ENCODE peak calls at places on chromosome 14, in four cellular contexts. W is HL-60, Q is GM12891, G is GM12878. S is an unnamed sample.

GRCh38 chr14:21098892-21099595 is 589 bp upstream of the ZNF219 start:
- DNase-seq in Q (no peak), G (no peak), W (no peak), S (no peak)

GRCh38 chr14:32635103-32635719 is 303.5 kb upstream of the NPAS3 start:
- DNase-seq in W (no peak), Q (no peak), G (no peak), S (no peak)

GRCh38 chr14:103847954-103848719 is 762 bp upstream of the PPP1R13B start:
- DNase-seq in G (no peak), Q (no peak), W (no peak), S (peak; percentile 66)

GRCh38 chr14:21257395-21258193 is 11.6 kb downstream of the HNRNPC start:
- DNase-seq in W (peak; percentile 40), Q (no peak), G (no peak), S (no peak)

GRCh38 chr14:59836116-59836515 is 34.5 kb downstream of the RTN1 start:
- DNase-seq in Q (no peak), G (no peak), W (no peak), S (no peak)

GRCh38 chr14:77208266-77208978 is 26.8 kb downstream of the TMEM63C start:
- DNase-seq in G (no peak), Q (peak; percentile 44), W (peak; percentile 9), S (peak; percentile 63)

GRCh38 chr14:73749706-73750105 is 35.5 kb upstream of the PNMA1 start:
- DNase-seq in Q (no peak), G (no peak), W (no peak), S (no peak)

GRCh38 chr14:52313903-52314481 is at the start of gene PTGER2:
- DNase-seq in G (no peak), W (peak; percentile 92), Q (peak; percentile 31), S (peak; percentile 71)

GRCh38 chr14:68089146-68089715 is 269.7 kb downstream of the RAD51B start:
- DNase-seq in G (no peak), W (no peak), Q (no peak), S (no peak)

GRCh38 chr14:71166434-71166833 is 259.2 kb downstream of the PCNX1 start:
- DNase-seq in W (no peak), Q (no peak), G (no peak), S (no peak)

GRCh38 chr14:38074091-38074490 is 133.6 kb upstream of the SSTR1 start:
- DNase-seq in G (no peak), Q (no peak), W (no peak), S (no peak)

GRCh38 chr14:80275208-80275850 is 64.0 kb upstream of the DIO2 start:
- DNase-seq in G (no peak), W (no peak), Q (no peak), S (no peak)

GRCh38 chr14:29035129-29035528 is 268.5 kb downstream of the FOXG1 start:
- DNase-seq in Q (no peak), W (no peak), G (no peak), S (no peak)

GRCh38 chr14:53630336-53630735 is 326.3 kb downstream of the BMP4 start:
- DNase-seq in Q (no peak), G (no peak), W (no peak), S (no peak)

GRCh38 chr14:24941719-24942118 is 108.2 kb downstream of the STXBP6 start:
- DNase-seq in G (no peak), W (no peak), Q (no peak), S (no peak)

GRCh38 chr14:22008766-22009165 is 335.1 kb upstream of the OR4E1 start:
- DNase-seq in Q (no peak), W (no peak), G (no peak), S (no peak)

GRCh38 chr14:57692671-57693070 is 173.2 kb downstream of the SLC35F4 start:
- DNase-seq in W (peak; percentile 2), Q (no peak), G (no peak), S (peak; percentile 6)

GRCh38 chr14:70773182-70773862 is 36.0 kb downstream of the MAP3K9 start:
- DNase-seq in W (no peak), Q (no peak), G (no peak), S (no peak)

GRCh38 chr14:105881021-105881930 is 354.9 kb downstream of the TMEM121 start:
- DNase-seq in W (no peak), Q (no peak), G (no peak), S (no peak)

GRCh38 chr14:104230119-104230885 is 91.9 kb downstream of the KIF26A start:
- DNase-seq in Q (no peak), G (no peak), W (no peak), S (no peak)

GRCh38 chr14:52467515-52468266 is 84.6 kb downstream of the TXNDC16 start:
- DNase-seq in Q (no peak), G (no peak), W (no peak), S (no peak)

GRCh38 chr14:49306152-49306751 is 279.9 kb downstream of the RPS29 start:
- DNase-seq in Q (no peak), W (no peak), G (no peak), S (peak; percentile 9)

GRCh38 chr14:101122114-101122854 is 218.8 kb upstream of the RTL1 start:
- DNase-seq in G (no peak), Q (no peak), W (no peak), S (no peak)

GRCh38 chr14:100472094-100472455 is 115.1 kb downstream of the BEGAIN start:
- DNase-seq in G (no peak), Q (no peak), W (no peak), S (no peak)

GRCh38 chr14:22427771-22428228 is 161.2 kb downstream of the DAD1 start:
- DNase-seq in G (no peak), W (peak; percentile 93), Q (no peak), S (no peak)

GRCh38 chr14:104977681-104978647 is at the start of gene AHNAK2:
- DNase-seq in G (no peak), Q (peak; percentile 60), W (peak; percentile 47), S (peak; percentile 85)

GRCh38 chr14:25537846-25538455 is 488.0 kb upstream of the STXBP6 start:
- DNase-seq in Q (peak; percentile 12), W (peak; percentile 38), G (no peak), S (peak; percentile 23)

GRCh38 chr14:37384870-37385596 is 187.3 kb downstream of the MIPOL1 start:
- DNase-seq in Q (no peak), G (no peak), W (no peak), S (no peak)

GRCh38 chr14:36162267-36162666 is 14.3 kb downstream of the PTCSC3 start:
- DNase-seq in G (no peak), Q (no peak), W (no peak), S (no peak)

GRCh38 chr14:36163451-36163850 is 13.1 kb downstream of the PTCSC3 start:
- DNase-seq in Q (no peak), W (no peak), G (no peak), S (no peak)

GRCh38 chr14:36167431-36167830 is 9.1 kb downstream of the PTCSC3 start:
- DNase-seq in Q (no peak), W (no peak), G (no peak), S (no peak)

GRCh38 chr14:36161781-36162180 is 14.7 kb downstream of the PTCSC3 start:
- DNase-seq in G (no peak), Q (no peak), W (no peak), S (no peak)
- TF ChIP-seq SPI1 in G (no peak), Q (no peak), W (no peak), S (no peak)

DNA sequence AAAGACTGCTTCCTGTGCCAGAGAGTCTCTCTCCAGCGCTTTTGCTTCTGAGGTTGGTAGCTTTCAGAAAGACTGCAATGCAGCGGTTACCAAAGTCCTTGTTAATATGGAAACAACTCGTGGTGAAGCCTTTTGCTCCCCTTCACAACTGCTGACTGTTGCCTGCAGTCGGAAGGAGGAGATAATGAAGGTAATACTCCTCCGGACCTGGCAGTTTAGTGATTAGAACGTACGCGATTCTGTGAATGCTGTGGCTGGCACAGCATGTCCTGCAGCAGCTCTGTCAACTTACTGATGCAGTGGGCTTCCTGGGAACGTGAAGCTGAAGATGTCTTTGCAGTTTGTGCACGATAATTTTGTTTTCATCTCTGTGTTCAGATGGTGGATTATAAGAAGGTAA is 51.0 kb downstream of the TRAF3 start:
- DNase-seq in Q (no peak), W (no peak), G (no peak), S (no peak)
- TF ChIP-seq SPI1 in Q (no peak), W (no peak), G (no peak), S (no peak)

DNA sequence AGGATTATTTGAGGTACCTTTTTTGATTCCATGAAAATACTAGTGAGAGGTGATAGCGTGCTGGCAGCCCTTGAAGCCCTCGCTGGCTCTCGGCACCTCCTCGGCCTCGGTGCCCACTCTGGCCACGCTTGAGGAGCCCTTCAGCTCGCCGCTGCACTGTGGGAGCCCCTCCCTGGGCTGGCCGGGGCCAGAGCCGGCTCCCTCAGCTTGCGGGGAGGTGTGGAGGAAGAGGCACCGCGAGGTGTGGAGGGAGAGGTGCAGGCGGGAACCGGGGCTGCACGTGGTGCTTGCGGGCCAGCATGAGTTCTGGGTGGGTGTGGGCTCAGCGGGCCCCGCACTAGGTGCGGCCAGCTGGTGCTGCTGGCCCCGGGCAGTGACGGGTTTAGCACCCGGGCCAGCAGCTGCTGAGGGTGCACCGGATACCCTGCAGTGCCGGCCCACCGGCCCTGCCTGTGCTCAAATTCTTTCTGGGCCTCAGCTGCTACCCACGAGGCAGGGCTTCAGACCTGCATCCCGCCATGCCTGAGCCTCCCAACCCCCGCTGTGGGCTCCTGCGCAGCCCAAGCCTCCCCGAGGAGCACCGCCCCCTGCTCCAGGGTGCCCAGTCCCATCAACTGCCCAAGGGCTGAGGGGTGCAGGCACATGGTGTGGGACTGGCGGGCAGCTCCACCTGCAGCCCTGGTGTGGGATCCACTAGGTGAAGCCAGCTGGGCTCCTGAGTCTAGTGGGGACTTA is 7.4 kb downstream of the MOK start:
- DNase-seq in Q (no peak), W (no peak), G (no peak), S (no peak)
- TF ChIP-seq SPI1 in Q (no peak), W (no peak), G (no peak), S (no peak)

GRCh38 chr14:87705439-87705896 is 287.5 kb downstream of the GALC start:
- DNase-seq in W (no peak), Q (no peak), G (no peak), S (no peak)
- TF ChIP-seq SPI1 in W (no peak), Q (no peak), G (no peak), S (no peak)

DNA sequence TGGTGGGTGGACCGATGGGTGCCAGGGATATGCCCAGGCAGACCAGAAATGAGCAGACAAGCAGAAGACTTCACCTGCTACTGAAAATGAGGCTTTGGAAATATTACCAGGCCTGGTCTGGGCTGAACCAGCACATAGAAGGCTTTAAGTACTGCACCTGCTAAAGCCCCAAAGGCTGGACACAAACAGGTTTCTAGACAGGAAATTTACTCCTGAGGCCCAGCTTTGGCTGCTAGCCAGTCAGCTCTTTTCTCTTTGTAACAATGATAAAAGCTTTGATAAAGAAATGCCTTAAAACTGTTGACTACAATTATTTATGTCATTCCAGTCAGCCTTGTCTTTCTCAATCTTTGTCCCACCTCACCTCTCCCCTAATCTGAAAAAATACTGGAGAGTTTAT is 228.8 kb upstream of the EGLN3 start:
- DNase-seq in G (no peak), Q (no peak), W (no peak), S (no peak)
- TF ChIP-seq SPI1 in G (no peak), Q (no peak), W (no peak), S (no peak)

S was measured in K562.